ENCODE peak calls at places on chromosomes 3 and 15, in four cellular contexts. N, J, E and R are unnamed samples.

GRCh38 chr3:47868306-47868705 is 65.4 kb downstream of the DHX30 start:
- DNase-seq in N (no peak), J (no peak), E (no peak), R (no peak)

GRCh38 chr15:70830615-70831014 is 23.3 kb downstream of the LARP6 start:
- DNase-seq in N (no peak), J (no peak), E (no peak), R (no peak)

GRCh38 chr3:44867421-44868111 is 5.9 kb downstream of the TMEM42 start:
- DNase-seq in N (no peak), J (no peak), E (no peak), R (no peak)

GRCh38 chr15:34815836-34816235 is 20.5 kb upstream of the ACTC1 start:
- DNase-seq in N (peak; percentile 69), J (no peak), E (no peak), R (no peak)

GRCh38 chr15:39056357-39056756 is 491.7 kb upstream of the RASGRP1 start:
- DNase-seq in N (no peak), J (no peak), E (no peak), R (no peak)

GRCh38 chr3:144549161-144549560 is 577.5 kb downstream of the DIPK2A start:
- DNase-seq in N (no peak), J (no peak), E (no peak), R (no peak)

GRCh38 chr15:40584191-40584590 is 9.9 kb upstream of the KNL1 start:
- DNase-seq in N (no peak), J (no peak), E (no peak), R (no peak)

GRCh38 chr15:52421029-52421428 is 107.7 kb downstream of the MYO5A start:
- DNase-seq in N (no peak), J (no peak), E (no peak), R (no peak)

GRCh38 chr3:151925876-151926275 is 52.4 kb downstream of the SUCNR1 start:
- DNase-seq in N (peak; percentile 83), J (no peak), E (no peak), R (peak; percentile 32)

GRCh38 chr3:25910997-25911396 is 121.1 kb downstream of the OXSM start:
- DNase-seq in N (peak; percentile 48), J (peak; percentile 12), E (peak; percentile 23), R (peak; percentile 52)

GRCh38 chr3:36482880-36483279 is 102.6 kb downstream of the STAC start:
- DNase-seq in N (no peak), J (no peak), E (no peak), R (no peak)

GRCh38 chr3:128198313-128198712 is 45.0 kb downstream of the EEFSEC start:
- DNase-seq in N (no peak), J (peak; percentile 4), E (no peak), R (no peak)

GRCh38 chr15:29143909-29144308 is 125.7 kb downstream of the NSMCE3 start:
- DNase-seq in N (peak; percentile 74), J (no peak), E (no peak), R (no peak)

GRCh38 chr3:39479701-39480414 is 12.4 kb downstream of the MOBP start:
- DNase-seq in N (no peak), J (no peak), E (no peak), R (no peak)

GRCh38 chr15:71411538-71412482 is 296.5 kb downstream of the THSD4 start:
- DNase-seq in N (peak; percentile 52), J (no peak), E (no peak), R (peak; percentile 74)

GRCh38 chr3:179194931-179195330 is 46.8 kb downstream of the PIK3CA start:
- DNase-seq in N (peak; percentile 10), J (no peak), E (no peak), R (no peak)

GRCh38 chr15:90757461-90757860 is 40.3 kb downstream of the BLM start:
- DNase-seq in N (no peak), J (no peak), E (no peak), R (no peak)

GRCh38 chr3:48039487-48040190 is 23.4 kb upstream of the MAP4 start:
- DNase-seq in N (peak; percentile 84), J (peak; percentile 97), E (no peak), R (peak; percentile 9)

GRCh38 chr15:48721061-48721810 is 75.7 kb upstream of the FBN1 start:
- DNase-seq in N (peak; percentile 33), J (no peak), E (no peak), R (no peak)

GRCh38 chr3:194756460-194757355 is 71.0 kb downstream of the FAM43A start:
- DNase-seq in N (no peak), J (no peak), E (no peak), R (no peak)

GRCh38 chr3:150868282-150868681 is 37.0 kb downstream of the MINDY4B start:
- DNase-seq in N (no peak), J (no peak), E (no peak), R (no peak)

GRCh38 chr3:60917136-60917535 is 334.1 kb downstream of the FHIT start:
- DNase-seq in N (no peak), J (no peak), E (no peak), R (no peak)

GRCh38 chr3:54892168-54892567 is 35.7 kb downstream of the LRTM1 start:
- DNase-seq in N (no peak), J (no peak), E (no peak), R (no peak)

GRCh38 chr3:129651316-129652202 is 45.1 kb upstream of the PLXND1 start:
- DNase-seq in N (peak; percentile 78), J (no peak), E (no peak), R (peak; percentile 53)

GRCh38 chr3:32872487-32873382 is 54.9 kb downstream of the TRIM71 start:
- DNase-seq in N (no peak), J (no peak), E (no peak), R (no peak)

GRCh38 chr3:194254032-194254431 is 97.1 kb downstream of the CPN2 start:
- DNase-seq in N (no peak), J (no peak), E (no peak), R (no peak)

GRCh38 chr3:197224034-197224444 is 74.4 kb downstream of the DLG1 start:
- DNase-seq in N (peak; percentile 67), J (peak; percentile 56), E (peak; percentile 60), R (peak; percentile 50)

GRCh38 chr3:110933786-110934415 is 137.7 kb upstream of the NECTIN3 start:
- DNase-seq in N (peak; percentile 68), J (no peak), E (no peak), R (no peak)

GRCh38 chr3:38606561-38606960 is 42.9 kb downstream of the SCN5A start:
- DNase-seq in N (no peak), J (no peak), E (no peak), R (no peak)

GRCh38 chr3:123444023-123444422 is 4.9 kb downstream of the ADCY5 start:
- DNase-seq in N (no peak), J (no peak), E (no peak), R (no peak)

GRCh38 chr3:128431803-128432300 is 34.8 kb downstream of the DNAJB8 start:
- DNase-seq in N (no peak), J (no peak), E (no peak), R (no peak)

GRCh38 chr3:194944526-194944925 is 258.8 kb downstream of the FAM43A start:
- DNase-seq in N (no peak), J (no peak), E (no peak), R (no peak)

GRCh38 chr15:58686286-58686685 is 63.2 kb downstream of the ADAM10 start:
- DNase-seq in N (no peak), J (no peak), E (no peak), R (no peak)

GRCh38 chr3:42033741-42034140 is 57.4 kb upstream of the TRAK1 start:
- DNase-seq in N (peak; percentile 78), J (no peak), E (no peak), R (no peak)

GRCh38 chr15:31272558-31273257 is 53.9 kb upstream of the KLF13 start:
- DNase-seq in N (no peak), J (no peak), E (no peak), R (no peak)

GRCh38 chr15:31269961-31270575 is 56.6 kb upstream of the KLF13 start:
- DNase-seq in N (no peak), J (no peak), E (no peak), R (no peak)

GRCh38 chr15:31271706-31272557 is 54.7 kb upstream of the KLF13 start:
- DNase-seq in N (no peak), J (no peak), E (no peak), R (no peak)

GRCh38 chr15:31270767-31271166 is 55.9 kb upstream of the KLF13 start:
- DNase-seq in N (no peak), J (no peak), E (peak; percentile 42), R (no peak)

DNA sequence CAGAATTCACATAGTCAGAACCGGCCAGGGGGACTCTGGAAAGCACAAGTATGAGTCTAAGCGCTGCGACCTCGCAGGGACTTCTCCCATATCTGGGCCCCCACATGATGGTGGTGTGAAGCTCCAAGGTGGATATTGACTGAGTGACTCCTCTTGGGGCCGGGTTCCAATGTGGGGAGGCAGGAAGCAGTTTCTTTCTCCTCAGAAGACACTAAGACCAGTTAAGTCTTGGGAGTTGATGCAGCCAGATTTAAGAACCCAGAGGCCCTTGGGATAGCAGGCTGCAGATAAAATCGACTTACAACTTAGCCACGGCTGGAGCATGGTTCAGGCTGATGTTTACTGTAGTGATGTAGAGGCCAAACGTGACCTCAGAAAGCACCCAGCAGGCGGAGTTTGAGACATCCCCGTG is 55.4 kb upstream of the KLF13 start:
- DNase-seq in N (no peak), J (no peak), E (no peak), R (no peak)
- TF ChIP-seq MAZ in N (no peak), J (no peak), E (no peak), R (no peak)

DNA sequence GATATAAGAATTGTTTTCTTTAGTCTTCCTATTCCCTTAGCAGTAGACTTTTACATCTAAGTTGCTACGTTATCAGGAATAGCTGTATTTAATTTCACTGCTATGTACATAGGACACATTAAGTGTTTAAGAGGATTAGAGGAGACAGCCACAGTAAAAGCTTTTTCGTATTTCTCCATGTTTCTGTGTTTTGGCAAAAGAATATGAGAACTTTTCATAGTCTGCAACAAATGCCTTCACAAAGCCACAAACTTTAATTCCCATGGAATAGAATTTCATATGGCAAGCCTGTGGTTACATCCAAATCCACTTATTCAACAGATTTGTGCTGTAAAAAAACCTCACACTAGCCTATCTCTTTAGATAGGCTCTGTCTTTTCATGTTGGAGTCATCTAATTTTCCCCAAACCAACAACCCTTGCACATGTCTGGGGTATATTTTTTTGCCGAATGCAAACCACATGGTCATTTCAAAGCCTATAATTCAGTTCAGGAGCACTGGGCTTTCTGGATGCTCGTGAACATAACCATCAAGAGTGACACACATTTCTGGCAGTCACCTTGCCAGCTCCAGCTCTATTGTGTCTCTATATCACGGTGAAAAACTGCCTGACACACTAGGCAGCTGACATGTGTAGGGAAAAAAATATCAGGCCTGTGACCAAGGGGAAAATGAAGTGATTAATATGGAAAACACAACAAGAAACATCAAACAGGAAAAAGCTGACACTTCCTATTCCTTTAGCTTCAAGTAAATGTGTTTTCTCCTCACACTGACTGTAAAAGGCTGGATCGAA is 19.2 kb downstream of the PLD1 start:
- DNase-seq in N (peak; percentile 63), J (no peak), E (no peak), R (no peak)
- TF ChIP-seq MAZ in N (no peak), J (no peak), E (no peak), R (no peak)

GRCh38 chr15:30924353-30924752 is 20.6 kb downstream of the FAN1 start:
- DNase-seq in N (peak; percentile 73), J (no peak), E (no peak), R (no peak)

GRCh38 chr15:30921106-30921505 is 17.4 kb downstream of the FAN1 start:
- DNase-seq in N (no peak), J (no peak), E (no peak), R (no peak)

GRCh38 chr15:30921781-30922371 is 18.2 kb downstream of the FAN1 start:
- DNase-seq in N (no peak), J (no peak), E (no peak), R (no peak)

GRCh38 chr15:30923429-30923828 is 19.7 kb downstream of the FAN1 start:
- DNase-seq in N (no peak), J (no peak), E (no peak), R (no peak)

GRCh38 chr15:30922469-30923311 is 19.0 kb downstream of the FAN1 start:
- DNase-seq in N (peak; percentile 50), J (peak; percentile 12), E (no peak), R (no peak)
- TF ChIP-seq MAZ in N (no peak), J (no peak), E (no peak), R (no peak)

GRCh38 chr15:66080791-66081475 is 172.6 kb downstream of the MEGF11 start:
- DNase-seq in N (peak; percentile 58), J (peak; percentile 72), E (peak; percentile 25), R (peak; percentile 40)
- TF ChIP-seq MAZ in N (no peak), J (no peak), E (no peak), R (no peak)